ENCODE peak calls at places on chromosome 16, in six cellular contexts. S is Panc1, L is esophagus squamous epithelium, G is BE2C, U is adrenal gland, Q is fibroblast of lung. O is an unnamed sample.

GRCh38 chr16:49345829-49346228 is 27.8 kb upstream of the C16orf78 start:
- DNase-seq in G (no peak), L (no peak), S (no peak), Q (no peak), U (no peak), O (no peak)

GRCh38 chr16:8655184-8655717 is 19.2 kb upstream of the ABAT start:
- DNase-seq in G (peak; percentile 58), L (no peak), Q (peak; percentile 18), S (no peak), U (peak; percentile 68), O (no peak)

GRCh38 chr16:75653926-75654325 is 6.4 kb downstream of the TERF2IP start:
- DNase-seq in U (no peak), G (no peak), L (no peak), Q (peak; percentile 47), S (no peak), O (no peak)

GRCh38 chr16:24116989-24117388 is 139.1 kb upstream of the CACNG3 start:
- DNase-seq in L (no peak), Q (no peak), U (no peak), G (no peak), S (no peak), O (no peak)

GRCh38 chr16:75252049-75252864 is 833 bp upstream of the BCAR1 start:
- DNase-seq in U (no peak), G (peak; percentile 4), Q (no peak), L (no peak), S (no peak), O (no peak)

GRCh38 chr16:2035431-2036199 is 8.9 kb downstream of the NHERF2 start:
- DNase-seq in S (no peak), Q (peak; percentile 86), U (peak; percentile 71), L (no peak), G (peak; percentile 77), O (no peak)

GRCh38 chr16:25063865-25064264 is 47.7 kb upstream of the LCMT1 start:
- DNase-seq in Q (peak; percentile 81), S (no peak), L (no peak), G (no peak), U (peak; percentile 90), O (no peak)

GRCh38 chr16:1180772-1181714 is 28.1 kb downstream of the CACNA1H start:
- DNase-seq in Q (no peak), S (no peak), G (peak; percentile 39), L (no peak), U (no peak), O (no peak)

GRCh38 chr16:46996391-46996790 is 22.9 kb upstream of the DNAJA2 start:
- DNase-seq in Q (peak; percentile 10), S (no peak), L (no peak), U (no peak), G (no peak), O (no peak)

GRCh38 chr16:46908540-46909372 is 24.6 kb downstream of the GPT2 start:
- DNase-seq in G (peak; percentile 74), S (peak; percentile 27), U (peak; percentile 77), Q (peak; percentile 50), L (no peak), O (peak; percentile 22)

GRCh38 chr16:12245923-12246290 is 269.4 kb downstream of the SNX29 start:
- DNase-seq in L (no peak), U (no peak), Q (no peak), G (no peak), S (no peak), O (no peak)

GRCh38 chr16:28289939-28290862 is 2.1 kb upstream of the SBK1 start:
- DNase-seq in S (no peak), L (no peak), U (no peak), G (no peak), Q (no peak), O (no peak)

GRCh38 chr16:72794986-72795385 is 252.9 kb downstream of the ZFHX3 start:
- DNase-seq in S (no peak), Q (no peak), U (no peak), L (no peak), G (no peak), O (no peak)
- H3K36me3 ChIP-seq in S (no peaks in the 10 kb centered on the region), Q (peaks cover 28% of the 10 kb centered on the region), U (peaks cover 50% of the 10 kb centered on the region), L (peaks cover 87% of the 10 kb centered on the region), G (peaks cover 81% of the 10 kb centered on the region), O (no peaks in the 10 kb centered on the region)

GRCh38 chr16:69858196-69859104 is 92.7 kb upstream of the CLEC18A start:
- DNase-seq in G (no peak), L (no peak), U (peak; percentile 72), S (no peak), Q (no peak), O (no peak)
- H3K36me3 ChIP-seq in G (no peaks in the 10 kb centered on the region), L (peaks cover 32% of the 10 kb centered on the region), U (no peaks in the 10 kb centered on the region), S (no peaks in the 10 kb centered on the region), Q (no peaks in the 10 kb centered on the region), O (peaks cover 20% of the 10 kb centered on the region)

DNA sequence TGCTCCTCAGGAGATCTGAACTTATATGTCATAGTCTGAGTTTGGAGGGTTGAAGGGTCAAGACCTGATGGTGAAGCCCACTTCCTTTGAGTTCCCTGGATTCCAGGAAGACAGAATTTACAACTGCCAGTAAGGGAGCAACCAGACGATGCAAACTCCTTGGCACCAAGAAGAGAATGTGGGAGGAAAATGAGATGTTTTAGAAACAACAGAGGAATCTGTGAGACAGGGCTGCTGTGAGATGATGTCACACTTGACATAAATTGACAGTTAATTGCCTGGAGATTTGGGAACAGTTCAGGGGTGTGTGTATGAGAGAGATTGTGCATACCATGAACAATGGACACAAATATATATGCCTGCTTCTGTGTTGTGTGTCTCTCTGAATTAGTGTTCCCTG is 356.6 kb downstream of the CDH13 start:
- DNase-seq in U (no peak), S (no peak), L (no peak), G (no peak), Q (no peak), O (no peak)
- H3K36me3 ChIP-seq in U (no peaks in the 10 kb centered on the region), S (no peaks in the 10 kb centered on the region), L (no peaks in the 10 kb centered on the region), G (no peaks in the 10 kb centered on the region), Q (no peaks in the 10 kb centered on the region), O (no peaks in the 10 kb centered on the region)

DNA sequence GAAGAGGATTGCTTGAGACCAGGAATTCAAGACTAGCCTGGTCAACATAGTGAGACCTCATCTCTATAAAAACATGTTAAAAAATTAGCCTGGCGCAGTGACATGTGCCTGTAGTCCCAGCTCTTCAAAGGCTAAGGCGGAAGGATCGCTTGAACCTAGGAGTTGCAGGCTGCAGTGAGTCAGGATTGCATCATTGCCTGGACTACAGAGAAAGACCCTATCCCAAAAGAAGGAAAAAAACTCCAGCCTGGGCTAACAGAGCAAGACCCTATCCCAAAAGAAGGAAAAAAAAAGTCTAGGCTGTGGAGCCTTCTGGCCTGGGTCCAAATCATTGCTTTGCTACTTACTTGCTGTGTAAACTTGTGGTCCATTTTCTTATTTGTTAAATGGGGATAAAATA is 4.9 kb downstream of the CCP110 start:
- DNase-seq in U (no peak), Q (no peak), L (no peak), S (no peak), G (no peak), O (no peak)
- H3K36me3 ChIP-seq in U (peaks cover 10% of the 10 kb centered on the region), Q (peaks cover 3% of the 10 kb centered on the region), L (peaks cover 46% of the 10 kb centered on the region), S (peaks cover 24% of the 10 kb centered on the region), G (peaks cover 34% of the 10 kb centered on the region), O (peaks cover 8% of the 10 kb centered on the region)

GRCh38 chr16:66740533-66740932 is 10.9 kb downstream of the DYNC1LI2 start:
- DNase-seq in G (no peak), S (no peak), Q (peak; percentile 34), L (no peak), U (no peak), O (no peak)
- H3K36me3 ChIP-seq in G (peaks cover 90% of the 10 kb centered on the region), S (peaks cover 14% of the 10 kb centered on the region), Q (peaks cover 15% of the 10 kb centered on the region), L (peaks cover 89% of the 10 kb centered on the region), U (peaks cover 62% of the 10 kb centered on the region), O (peaks cover 72% of the 10 kb centered on the region)

GRCh38 chr16:4683255-4684029 is 9.9 kb upstream of the NUDT16L1 start:
- DNase-seq in S (no peak), G (no peak), L (no peak), Q (no peak), U (no peak), O (no peak)

GRCh38 chr16:4684030-4684715 is 9.2 kb upstream of the NUDT16L1 start:
- DNase-seq in U (no peak), Q (no peak), S (no peak), G (no peak), L (no peak), O (no peak)

GRCh38 chr16:4685776-4686496 is 7.4 kb upstream of the NUDT16L1 start:
- DNase-seq in L (no peak), Q (no peak), G (no peak), U (no peak), S (no peak), O (no peak)

GRCh38 chr16:4685292-4685691 is 8.1 kb upstream of the NUDT16L1 start:
- DNase-seq in U (no peak), S (no peak), Q (no peak), L (no peak), G (no peak), O (no peak)

GRCh38 chr16:4684763-4685162 is 8.6 kb upstream of the NUDT16L1 start:
- DNase-seq in Q (no peak), U (no peak), L (no peak), S (no peak), G (no peak), O (no peak)
- H3K36me3 ChIP-seq in Q (peaks cover 31% of the 10 kb centered on the region), U (peaks cover 60% of the 10 kb centered on the region), L (peaks cover 98% of the 10 kb centered on the region), S (no peaks in the 10 kb centered on the region), G (peaks cover 29% of the 10 kb centered on the region), O (peaks cover 51% of the 10 kb centered on the region)

GRCh38 chr16:57999366-57999970 is 1.0 kb downstream of the ZNF319 start:
- DNase-seq in S (no peak), Q (peak; percentile 40), L (no peak), U (no peak), G (no peak), O (no peak)

GRCh38 chr16:57997528-57998265 is 2.8 kb downstream of the ZNF319 start:
- DNase-seq in U (no peak), L (no peak), G (peak; percentile 9), S (no peak), Q (no peak), O (no peak)

GRCh38 chr16:57998484-57998883 is 2.0 kb downstream of the ZNF319 start:
- DNase-seq in Q (peak; percentile 49), S (no peak), L (no peak), G (peak; percentile 6), U (no peak), O (peak; percentile 53)

GRCh38 chr16:57999971-58000705 is at the start of gene ZNF319:
- DNase-seq in L (no peak), S (no peak), U (no peak), G (no peak), Q (peak; percentile 24), O (no peak)

DNA sequence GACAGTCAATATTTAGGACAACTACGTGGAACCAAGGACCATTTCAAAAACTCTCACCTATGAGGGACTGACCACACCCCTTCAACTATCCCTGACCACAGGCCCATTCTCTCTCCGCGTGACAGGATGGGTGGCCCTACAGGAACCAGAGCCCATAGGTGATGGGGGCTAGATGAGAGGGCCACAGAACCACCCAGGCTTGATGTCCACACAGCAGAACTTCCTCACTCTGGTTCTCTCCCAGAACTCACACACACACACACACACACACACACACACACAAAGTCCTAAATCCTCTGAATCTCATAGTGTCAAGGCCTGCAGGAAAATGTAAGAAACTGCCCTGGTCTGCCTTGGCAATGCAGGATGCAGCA is 1.5 kb downstream of the ZNF319 start:
- DNase-seq in S (no peak), U (no peak), G (no peak), Q (no peak), L (no peak), O (no peak)
- H3K36me3 ChIP-seq in S (no peaks in the 10 kb centered on the region), U (peaks cover 30% of the 10 kb centered on the region), G (peaks cover 3% of the 10 kb centered on the region), Q (peaks cover 16% of the 10 kb centered on the region), L (peaks cover 47% of the 10 kb centered on the region), O (peaks cover 28% of the 10 kb centered on the region)